ENCODE peak calls at places on chromosomes 5 and 9, in four cellular contexts. G is K562, I is HepG2, O is GM12878. S is an unnamed sample.

GRCh38 chr9:112777914-112778313 is 27.4 kb downstream of the SNX30 start:
- DNase-seq in G (no peak), O (no peak), I (no peak), S (no peak)

GRCh38 chr5:90558344-90559192 is at the start of gene ADGRV1:
- DNase-seq in G (peak; percentile 77), O (no peak), I (peak; percentile 9), S (peak; percentile 92)

GRCh38 chr5:125274938-125275759 is 528.7 kb upstream of the ZNF608 start:
- DNase-seq in I (no peak), O (no peak), G (no peak), S (peak; percentile 61)

GRCh38 chr9:112914524-112914923 is 23.8 kb upstream of the SLC46A2 start:
- DNase-seq in G (no peak), O (no peak), I (no peak), S (no peak)

GRCh38 chr5:133569347-133569746 is 43.0 kb downstream of the FSTL4 start:
- DNase-seq in O (no peak), G (no peak), I (no peak), S (no peak)

GRCh38 chr5:159913048-159913447 is 3.2 kb upstream of the ADRA1B start:
- DNase-seq in G (no peak), I (no peak), O (no peak), S (no peak)

GRCh38 chr9:81083062-81083461 is 606.3 kb downstream of the TLE1 start:
- DNase-seq in O (no peak), I (no peak), G (no peak), S (peak; percentile 33)

GRCh38 chr5:28398185-28398584 is 1359.8 kb upstream of the CDH9 start:
- DNase-seq in O (no peak), I (no peak), G (no peak), S (no peak)

GRCh38 chr9:110847661-110848060 is 179.1 kb downstream of the MUSK start:
- DNase-seq in I (no peak), O (no peak), G (no peak), S (no peak)

GRCh38 chr9:126956929-126957686 is 42.5 kb downstream of the RALGPS1 start:
- DNase-seq in I (no peak), O (no peak), G (peak; percentile 51), S (no peak)

GRCh38 chr9:89372979-89373378 is 54.7 kb downstream of the SECISBP2 start:
- DNase-seq in G (no peak), I (no peak), O (no peak), S (no peak)

GRCh38 chr5:138339086-138339456 is 1.0 kb downstream of the FAM53C start:
- DNase-seq in I (no peak), G (no peak), O (no peak), S (no peak)

GRCh38 chr9:75939712-75940111 is 49.2 kb downstream of the PCSK5 start:
- DNase-seq in G (no peak), O (no peak), I (no peak), S (no peak)

GRCh38 chr5:170219615-170220014 is 13.2 kb upstream of the C5orf58 start:
- DNase-seq in I (no peak), G (no peak), O (no peak), S (no peak)

GRCh38 chr5:43038523-43038989 is 1.6 kb downstream of the ANXA2R start:
- DNase-seq in I (no peak), G (no peak), O (no peak), S (no peak)

GRCh38 chr9:89684912-89685636 is 80.3 kb downstream of the GADD45G start:
- DNase-seq in I (no peak), G (no peak), O (no peak), S (no peak)

GRCh38 chr5:36438765-36439501 is 137.2 kb upstream of the RANBP3L start:
- DNase-seq in I (no peak), O (no peak), G (no peak), S (no peak)
- TF ChIP-seq TARDBP in I (no peak), O (no peak), G (no peak), S (no peak)

DNA sequence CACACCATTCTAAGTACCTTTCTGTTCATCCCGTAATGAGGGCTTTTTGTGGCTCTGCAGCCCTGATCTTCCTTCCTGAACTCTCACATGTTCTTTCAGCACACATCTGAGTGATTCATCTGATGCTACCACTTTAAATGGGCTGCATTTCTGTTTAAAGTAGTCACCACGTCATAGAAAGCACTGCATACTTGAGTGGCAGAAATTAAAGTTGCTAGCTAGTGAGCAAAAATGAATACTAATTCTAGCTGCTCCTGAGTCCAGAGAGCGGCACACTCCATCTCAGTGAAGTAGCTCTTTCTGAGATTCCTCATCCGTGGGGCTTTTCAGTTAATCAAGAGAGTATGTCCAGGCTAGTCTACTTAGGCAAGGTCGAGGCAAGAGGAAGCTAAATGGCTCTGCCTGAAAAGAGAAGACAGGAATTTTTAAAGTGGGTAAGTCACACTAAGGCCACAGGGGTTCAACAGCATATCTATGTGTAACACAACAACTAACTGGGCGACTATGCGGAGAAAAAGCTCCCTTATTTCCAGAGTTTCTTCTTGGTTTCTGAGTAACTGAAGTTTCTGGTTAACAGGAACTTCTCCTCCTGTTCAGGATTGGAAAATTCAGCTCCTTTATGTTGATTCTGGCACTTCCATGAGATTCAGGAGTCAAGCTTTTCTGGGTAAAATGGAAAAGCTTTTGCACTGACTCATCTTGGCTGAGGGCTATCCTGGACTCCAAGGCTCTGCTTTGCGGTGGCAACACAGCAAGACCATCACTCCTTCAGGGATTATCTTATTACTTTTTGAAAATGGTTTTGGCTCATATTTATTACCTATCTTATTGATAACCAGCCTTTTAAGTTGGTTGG is 109.5 kb downstream of the TAF11L14 start:
- DNase-seq in G (no peak), O (no peak), I (no peak), S (no peak)
- TF ChIP-seq TARDBP in G (no peak), O (no peak), I (no peak), S (no peak)

DNA sequence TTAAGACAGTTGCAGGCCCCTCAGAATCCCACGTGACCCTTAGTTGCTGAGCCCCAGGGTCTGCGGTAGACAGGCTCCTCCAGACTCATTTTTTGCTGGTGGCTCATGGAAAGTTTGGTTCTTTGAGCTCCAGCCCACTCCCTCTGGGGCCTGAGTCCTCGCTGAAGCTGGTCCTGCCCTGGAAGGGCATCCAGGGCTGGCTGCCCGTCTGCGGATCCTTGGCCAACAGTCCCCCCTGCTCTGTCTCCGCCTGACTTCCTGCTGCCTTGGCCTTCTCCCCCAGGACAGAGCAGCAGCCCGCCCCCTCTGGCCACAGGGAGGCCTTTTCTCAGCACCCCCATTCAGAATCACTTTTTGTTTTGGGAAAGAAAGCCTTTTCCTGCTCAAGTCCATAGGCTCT is 24.4 kb downstream of the SLC6A7 start:
- DNase-seq in G (peak; percentile 58), O (no peak), I (no peak), S (no peak)
- TF ChIP-seq TARDBP in G (no peak), O (no peak), I (no peak), S (no peak)

GRCh38 chr5:94397508-94397907 is 220.9 kb downstream of the KIAA0825 start:
- DNase-seq in O (no peak), G (no peak), I (no peak), S (no peak)
- TF ChIP-seq TARDBP in O (no peak), G (no peak), I (no peak), S (no peak)

GRCh38 chr9:121694582-121694981 is 43.1 kb downstream of the DAB2IP start:
- DNase-seq in I (no peak), O (no peak), G (no peak), S (no peak)

GRCh38 chr9:121691890-121692289 is 40.5 kb downstream of the DAB2IP start:
- DNase-seq in G (no peak), I (no peak), O (no peak), S (no peak)

GRCh38 chr9:121690766-121691165 is 39.3 kb downstream of the DAB2IP start:
- DNase-seq in I (no peak), O (no peak), G (no peak), S (no peak)

GRCh38 chr9:121694001-121694400 is 42.6 kb downstream of the DAB2IP start:
- DNase-seq in G (no peak), O (no peak), I (no peak), S (no peak)

DNA sequence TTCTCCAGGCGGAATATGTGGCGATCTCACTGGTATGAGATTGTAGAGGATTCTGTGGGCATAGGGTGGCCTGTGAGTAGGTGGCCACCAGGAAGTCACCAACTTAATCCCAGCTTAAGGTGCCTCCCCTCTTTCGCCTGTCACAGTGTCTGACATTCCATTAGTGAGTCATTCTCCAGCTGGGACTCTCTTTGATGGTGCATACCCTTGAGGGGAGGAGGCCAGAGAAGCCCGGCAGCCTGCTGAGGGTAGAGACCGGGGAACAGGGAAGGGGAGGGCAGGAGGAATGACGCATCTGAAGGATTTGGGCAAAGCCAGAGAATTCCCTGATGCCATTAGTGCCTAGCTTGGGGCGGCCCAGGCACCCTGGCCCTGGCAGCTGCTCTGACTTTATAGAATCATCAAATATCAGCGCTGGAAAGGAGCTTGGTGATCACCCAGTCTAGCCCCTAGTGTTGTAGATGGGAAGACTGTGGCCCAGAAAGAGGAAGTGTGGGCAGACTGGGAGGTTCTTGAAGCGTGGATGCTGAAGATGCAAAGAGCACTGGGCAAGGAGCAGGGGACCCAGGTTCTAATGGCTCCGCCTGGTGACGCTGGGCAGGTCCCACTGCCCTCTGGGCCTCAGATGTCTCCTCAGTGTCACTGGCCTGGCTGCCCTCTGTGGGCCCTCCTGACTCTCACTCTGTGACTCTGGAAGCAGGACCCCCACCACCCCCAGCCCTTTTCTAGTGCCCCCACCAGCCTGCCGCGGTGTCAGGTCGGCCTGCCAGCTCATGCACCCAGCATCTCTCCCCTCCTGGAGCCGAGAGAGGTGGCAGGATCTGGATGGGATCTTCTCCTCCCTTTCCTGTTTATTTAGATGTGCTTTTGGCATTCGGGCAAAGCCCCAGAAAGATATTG is 41.4 kb downstream of the DAB2IP start:
- DNase-seq in O (no peak), G (no peak), I (peak; percentile 81), S (no peak)
- TF ChIP-seq TARDBP in O (no peak), G (no peak), I (no peak), S (no peak)

DNA sequence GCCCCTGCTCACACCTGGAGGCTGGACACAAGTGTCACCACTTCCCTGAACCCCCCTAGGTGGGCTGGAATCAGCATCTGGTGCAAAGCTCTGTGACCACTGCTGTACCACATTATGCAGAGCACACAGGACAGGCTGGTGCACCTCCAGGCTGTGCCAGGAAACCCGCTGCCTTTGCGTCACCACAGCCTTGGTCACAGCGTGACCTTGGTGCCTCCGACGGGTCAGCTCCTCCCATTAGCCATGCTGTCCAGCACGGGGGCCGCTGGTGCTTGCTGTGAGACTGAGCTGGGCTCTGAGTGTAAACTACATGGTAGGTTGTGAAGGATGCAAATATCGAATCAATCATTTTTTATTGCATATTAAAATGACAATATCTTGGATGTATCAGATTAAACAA is 2.8 kb upstream of the SEC16A start:
- DNase-seq in G (no peak), O (no peak), I (peak; percentile 54), S (no peak)
- TF ChIP-seq TARDBP in G (no peak), O (no peak), I (no peak), S (no peak)

DNA sequence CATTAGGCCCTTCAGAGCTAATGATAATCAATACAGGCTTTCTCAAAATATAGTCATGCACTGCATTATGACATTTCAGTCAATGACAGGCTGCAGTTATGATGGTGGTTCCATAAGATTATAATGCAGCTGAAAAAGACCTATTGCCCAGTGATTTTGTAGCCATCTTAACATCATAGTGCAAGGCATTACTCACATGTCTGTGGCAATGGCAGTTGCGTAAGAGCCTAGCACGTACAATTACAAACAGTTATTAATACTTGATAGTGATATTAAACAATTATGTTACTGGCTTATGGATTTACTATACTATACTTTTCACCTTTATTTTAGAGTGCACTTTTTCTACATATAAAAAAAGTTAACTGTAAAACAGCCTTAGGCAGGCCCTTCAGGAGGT is 214.8 kb downstream of the ISL1 start:
- DNase-seq in G (no peak), I (no peak), O (no peak), S (no peak)
- TF ChIP-seq TARDBP in G (no peak), I (no peak), O (no peak), S (no peak)

GRCh38 chr5:18285257-18285656 is 651.0 kb downstream of the TAF11L14 start:
- DNase-seq in G (no peak), I (no peak), O (no peak), S (no peak)

GRCh38 chr5:18276939-18277338 is 642.7 kb downstream of the TAF11L14 start:
- DNase-seq in O (no peak), I (no peak), G (no peak), S (no peak)

GRCh38 chr5:18281947-18282557 is 647.8 kb downstream of the TAF11L14 start:
- DNase-seq in G (peak; percentile 11), I (peak; percentile 17), O (no peak), S (peak; percentile 32)
- TF ChIP-seq TARDBP in G (no peak), I (no peak), O (no peak), S (no peak)

S was measured in HEK293T.